ENCODE peak calls at places on chromosome 11, in seven cellular contexts. F is HCT116, K is GM12878, Q is HepG2, R is upper lobe of left lung, C is Panc1, H is GM23338. V is an unnamed sample.

GRCh38 chr11:134864233-134864967 is 452.4 kb upstream of the B3GAT1 start:
- ATAC-seq in F (no peak), K (no peak), Q (no peak), R (peak), C (no peak), H (no peak), V (no peak)

GRCh38 chr11:119742263-119742861 is 13.4 kb upstream of the NECTIN1 start:
- ATAC-seq in F (no peak), K (no peak), Q (no peak), R (no peak), C (no peak), H (peak), V (no peak)

GRCh38 chr11:36149538-36150242 is 139.5 kb downstream of the COMMD9 start:
- ATAC-seq in F (peak), K (peak), Q (peak), R (peak), C (peak), H (peak), V (peak)

GRCh38 chr11:126896025-126896424 is 104.5 kb downstream of the KIRREL3 start:
- ATAC-seq in F (no peak), K (no peak), Q (no peak), R (no peak), C (no peak), H (no peak), V (no peak)

GRCh38 chr11:64538501-64538951 is 52.5 kb upstream of the SLC22A12 start:
- ATAC-seq in F (no peak), K (no peak), Q (no peak), R (no peak), C (no peak), H (no peak), V (no peak)

GRCh38 chr11:83162377-83162776 is 5.4 kb downstream of the PCF11 start:
- ATAC-seq in F (no peak), K (peak), Q (no peak), R (no peak), C (no peak), H (no peak), V (no peak)

GRCh38 chr11:129973809-129974208 is 28.8 kb downstream of the PRDM10 start:
- ATAC-seq in F (no peak), K (no peak), Q (peak), R (peak), C (no peak), H (peak), V (peak)

GRCh38 chr11:6328321-6328720 is 8.0 kb upstream of the CAVIN3 start:
- ATAC-seq in F (no peak), K (no peak), Q (no peak), R (no peak), C (no peak), H (peak), V (no peak)

GRCh38 chr11:126518130-126518995 is 162.9 kb downstream of the ST3GAL4 start:
- ATAC-seq in F (no peak), K (no peak), Q (no peak), R (no peak), C (no peak), H (peak), V (no peak)

GRCh38 chr11:6632116-6633073 is 13.2 kb upstream of the TPP1 start:
- ATAC-seq in F (no peak), K (no peak), Q (no peak), R (no peak), C (no peak), H (no peak), V (no peak)

GRCh38 chr11:107140988-107141387 is 122.7 kb upstream of the GUCY1A2 start:
- ATAC-seq in F (no peak), K (no peak), Q (no peak), R (no peak), C (no peak), H (no peak), V (no peak)

DNA sequence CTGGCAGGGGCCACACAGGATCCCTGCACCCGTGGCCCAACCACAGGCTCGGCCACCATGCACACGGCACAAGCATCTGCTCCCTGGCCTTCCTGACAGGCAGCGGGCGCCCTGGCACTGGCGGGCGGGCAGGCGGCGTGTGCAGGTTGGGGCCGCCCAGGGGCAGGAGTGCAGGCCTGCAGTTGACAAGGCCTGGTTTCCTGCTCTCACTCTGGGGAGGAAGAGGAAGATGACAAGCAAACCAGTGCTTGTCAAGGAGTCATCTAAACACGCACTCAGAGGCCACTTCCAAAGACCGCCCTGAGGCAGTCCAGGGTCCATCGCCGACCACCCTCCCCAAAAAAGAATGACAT is 65.4 kb upstream of the LINC01488 start:
- ATAC-seq in F (no peak), K (no peak), Q (no peak), R (no peak), C (no peak), H (no peak), V (no peak)
- TF ChIP-seq POLR2AphosphoS5 in F (no peak), K (no peak), Q (no peak), R (no peak), C (no peak), H (no peak), V (no peak)

GRCh38 chr11:44016546-44017442 is 31.0 kb upstream of the ACCSL start:
- ATAC-seq in F (no peak), K (no peak), Q (no peak), R (no peak), C (no peak), H (no peak), V (no peak)
- H3K27ac ChIP-seq in F (no peak), K (no peak), Q (no peak), R (no peak), C (no peak), H (no peak), V (peak)

GRCh38 chr11:73759520-73760065 is 1.3 kb downstream of the RAB6A start:
- ATAC-seq in F (no peak), K (no peak), Q (no peak), R (no peak), C (no peak), H (no peak), V (no peak)
- TF ChIP-seq CTCF in F (no peak), K (no peak), Q (no peak), R (peak), C (no peak), H (peak), V (peak)

DNA sequence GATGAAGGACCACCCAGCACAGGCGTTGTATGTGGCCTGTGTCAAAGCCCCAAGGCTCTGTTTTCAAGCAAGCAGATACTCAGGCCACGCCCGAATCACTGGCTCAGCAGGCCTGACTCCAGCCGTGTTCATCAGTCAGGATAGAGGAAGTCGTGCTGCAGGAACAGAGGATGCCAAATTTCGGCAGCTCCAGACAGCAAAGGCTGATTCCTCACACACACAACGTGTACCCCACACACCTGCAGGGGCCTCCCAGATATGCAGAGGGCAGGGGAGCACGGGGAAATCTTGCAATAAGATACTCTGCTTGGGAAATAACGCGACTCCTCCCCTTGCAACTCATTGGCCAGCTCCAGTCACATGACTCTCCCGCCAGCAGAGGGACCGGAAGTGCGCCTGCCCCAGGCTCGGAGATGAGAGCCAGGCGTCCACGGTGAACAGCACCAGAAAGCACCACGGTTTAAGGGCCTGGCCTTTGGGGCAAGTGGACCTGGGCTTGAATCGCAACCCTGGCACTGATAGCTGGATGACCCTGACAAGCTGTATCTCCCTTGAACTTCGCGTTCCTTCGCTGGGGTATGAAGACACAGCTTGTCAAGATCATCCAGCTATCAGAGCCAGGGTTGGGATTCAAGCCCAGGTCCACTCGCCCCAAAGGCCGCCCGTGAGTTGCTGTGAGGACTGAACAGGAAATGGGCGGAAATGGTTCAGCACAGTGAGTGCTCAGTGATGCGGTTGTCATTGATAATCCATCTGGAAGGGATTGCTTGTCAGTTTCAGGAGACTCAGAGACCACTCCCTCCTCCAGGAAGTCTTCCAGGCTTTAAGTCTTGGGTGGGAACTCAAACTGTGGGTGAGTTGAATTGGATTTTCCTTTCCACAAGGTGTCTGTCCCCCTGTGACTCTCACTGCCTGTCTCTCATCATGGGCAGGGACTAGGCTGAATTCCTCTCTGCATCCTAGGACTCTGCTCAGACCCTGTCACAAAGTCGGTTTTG is 88.5 kb downstream of the MYEOV start:
- ATAC-seq in F (peak), K (peak), Q (no peak), R (no peak), C (peak), H (peak), V (peak)
- TF ChIP-seq POLR2AphosphoS5 in F (peak), K (peak), Q (no peak), R (no peak), C (peak), H (no peak), V (no peak)

GRCh38 chr11:450809-451451 is 851 bp downstream of the PTDSS2 start:
- ATAC-seq in F (peak), K (peak), Q (peak), R (no peak), C (peak), H (peak), V (no peak)
- H3K27ac ChIP-seq in F (peak), K (peak), Q (peak), R (peak), C (peak), H (no peak), V (peak)

DNA sequence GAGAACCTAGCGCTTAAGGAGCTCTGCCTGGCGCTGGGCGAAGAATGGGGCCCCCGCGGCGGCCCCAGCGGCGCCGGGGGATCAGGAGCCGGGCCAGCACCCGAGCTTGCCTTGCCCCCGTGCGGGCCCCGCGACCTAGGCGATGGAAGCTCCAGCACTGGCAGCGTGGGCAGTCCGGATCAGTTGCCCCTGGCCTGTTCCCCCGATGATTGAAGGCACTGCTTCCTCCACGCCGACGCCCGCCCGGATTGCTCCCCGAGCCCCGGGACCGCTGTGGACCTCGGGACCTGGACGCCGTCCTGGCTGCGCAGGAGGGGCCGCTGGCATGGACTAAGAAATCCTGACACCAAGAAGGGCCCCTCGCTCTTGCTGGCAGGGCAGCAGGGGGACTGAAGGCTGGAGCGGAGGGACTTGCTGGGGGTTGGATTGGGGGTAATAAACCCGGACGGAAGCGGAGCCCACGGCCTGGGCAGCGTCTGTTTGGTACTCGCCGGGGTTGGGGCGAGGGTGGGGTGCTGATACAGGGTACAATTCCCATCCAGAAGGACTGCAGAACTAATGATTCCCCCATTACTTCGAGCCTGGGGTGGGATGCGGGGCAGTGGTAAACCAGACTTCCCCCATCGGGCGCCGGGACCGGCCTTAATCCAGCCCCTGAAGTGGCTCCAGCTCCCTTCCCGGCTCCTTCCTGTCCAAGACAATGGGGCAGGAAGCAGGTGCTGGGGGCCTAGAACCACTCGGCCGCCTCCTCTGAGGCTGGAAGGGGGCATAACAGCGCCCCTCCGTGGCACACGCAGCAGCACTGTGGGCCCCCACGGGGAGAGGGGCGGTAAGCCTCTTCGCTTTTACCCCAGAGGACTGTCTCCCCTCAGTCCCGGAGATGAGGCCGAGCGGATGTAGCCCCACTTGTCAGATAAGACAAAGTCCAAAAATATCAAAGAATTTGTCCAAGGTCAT is 985 bp downstream of the CCDC85B start:
- ATAC-seq in F (peak), K (peak), Q (peak), R (no peak), C (peak), H (peak), V (no peak)
- TF ChIP-seq CTCF in F (no peak), K (peak), Q (peak), R (peak), C (peak), H (peak), V (no peak)

GRCh38 chr11:17014774-17015638 is 792 bp upstream of the PLEKHA7 start:
- ATAC-seq in F (peak), K (peak), Q (peak), R (no peak), C (peak), H (peak), V (no peak)
- TF ChIP-seq POLR2AphosphoS5 in F (no peak), K (no peak), Q (no peak), R (no peak), C (no peak), H (peak), V (no peak)